ENCODE peak calls at places on chromosomes 6 and 20, in four cellular contexts. G is tibial artery; N is CD4-positive, CD25-positive, alpha-beta regulatory T cell; P is left ventricle myocardium inferior. C is an unnamed sample.
A peak's percentile ranks its signal among the peaks of the same experiment; 100 is the strongest.

GRCh38 chr6:129501401-129502051 is 208.5 kb downstream of the ARHGAP18 start:
- DNase-seq in P (no peak), N (no peak), G (no peak), C (peak; percentile 43)

GRCh38 chr6:1806935-1807334 is 197.2 kb downstream of the FOXC1 start:
- DNase-seq in P (no peak), G (no peak), N (no peak), C (no peak)

GRCh38 chr20:24470782-24471582 is 1.6 kb downstream of the SYNDIG1 start:
- DNase-seq in P (no peak), G (no peak), N (no peak), C (no peak)

GRCh38 chr6:22157233-22157632 is 139.6 kb downstream of the PRL start:
- DNase-seq in N (no peak), G (no peak), P (no peak), C (no peak)

GRCh38 chr20:51802170-51802745 is at the start of gene SALL4:
- DNase-seq in P (no peak), G (no peak), N (no peak), C (no peak)

GRCh38 chr6:166592818-166593217 is 6.3 kb upstream of the RAMACL start:
- DNase-seq in N (no peak), P (no peak), G (no peak), C (no peak)

GRCh38 chr6:12288211-12288618 is 1.9 kb upstream of the EDN1 start:
- DNase-seq in G (no peak), P (no peak), N (no peak), C (no peak)

GRCh38 chr6:97218912-97219311 is 64.1 kb downstream of the MMS22L start:
- DNase-seq in P (no peak), G (no peak), N (no peak), C (no peak)

GRCh38 chr20:12722096-12722495 is 286.7 kb upstream of the SPTLC3 start:
- DNase-seq in G (no peak), P (no peak), N (no peak), C (no peak)

GRCh38 chr20:35093245-35093884 is 758 bp upstream of the TRPC4AP start:
- DNase-seq in P (no peak), G (no peak), N (no peak), C (no peak)

GRCh38 chr6:7693827-7694226 is 32.1 kb upstream of the BMP6 start:
- DNase-seq in G (no peak), N (no peak), P (no peak), C (no peak)

GRCh38 chr6:13764996-13765395 is 49.4 kb downstream of the MCUR1 start:
- DNase-seq in P (no peak), N (no peak), G (no peak), C (no peak)

GRCh38 chr6:105982761-105983600 is 103.2 kb upstream of the PRDM1 start:
- DNase-seq in N (no peak), G (no peak), P (no peak), C (no peak)

GRCh38 chr6:37168809-37169457 is 1.0 kb upstream of the PIM1 start:
- DNase-seq in G (no peak), P (no peak), N (peak; percentile 23), C (peak; percentile 21)

GRCh38 chr20:55143605-55144004 is 668.2 kb downstream of the DOK5 start:
- DNase-seq in P (no peak), G (no peak), N (no peak), C (no peak)

GRCh38 chr20:14526891-14527290 is 189.5 kb upstream of the FLRT3 start:
- DNase-seq in P (no peak), G (no peak), N (no peak), C (no peak)

GRCh38 chr6:42100029-42100901 is 42.2 kb downstream of the C6orf132 start:
- DNase-seq in G (no peak), P (no peak), N (no peak), C (no peak)

GRCh38 chr6:38567436-38567835 is 72.3 kb downstream of the BTBD9 start:
- DNase-seq in N (no peak), G (peak; percentile 73), P (peak; percentile 82), C (peak; percentile 50)

GRCh38 chr20:14332796-14333345 is 4.5 kb downstream of the FLRT3 start:
- DNase-seq in P (no peak), G (no peak), N (no peak), C (no peak)

GRCh38 chr20:59161626-59162170 is 1.9 kb upstream of the ZNF831 start:
- DNase-seq in P (no peak), G (no peak), N (peak; percentile 77), C (no peak)
- H3K4me1 ChIP-seq in P (peaks cover 13% of the 10 kb centered on the region), G (no peaks in the 10 kb centered on the region), N (peaks cover 97% of the 10 kb centered on the region), C (no peaks in the 10 kb centered on the region)

GRCh38 chr6:53956804-53957203 is 154.4 kb upstream of the MLIP start:
- DNase-seq in P (no peak), G (no peak), N (no peak), C (no peak)

GRCh38 chr6:53962631-53963030 is 148.6 kb upstream of the MLIP start:
- DNase-seq in P (no peak), N (no peak), G (no peak), C (no peak)

GRCh38 chr6:53960311-53960710 is 150.9 kb upstream of the MLIP start:
- DNase-seq in G (no peak), P (no peak), N (no peak), C (no peak)

GRCh38 chr6:53959717-53960116 is 151.5 kb upstream of the MLIP start:
- DNase-seq in N (no peak), G (no peak), P (no peak), C (no peak)

DNA sequence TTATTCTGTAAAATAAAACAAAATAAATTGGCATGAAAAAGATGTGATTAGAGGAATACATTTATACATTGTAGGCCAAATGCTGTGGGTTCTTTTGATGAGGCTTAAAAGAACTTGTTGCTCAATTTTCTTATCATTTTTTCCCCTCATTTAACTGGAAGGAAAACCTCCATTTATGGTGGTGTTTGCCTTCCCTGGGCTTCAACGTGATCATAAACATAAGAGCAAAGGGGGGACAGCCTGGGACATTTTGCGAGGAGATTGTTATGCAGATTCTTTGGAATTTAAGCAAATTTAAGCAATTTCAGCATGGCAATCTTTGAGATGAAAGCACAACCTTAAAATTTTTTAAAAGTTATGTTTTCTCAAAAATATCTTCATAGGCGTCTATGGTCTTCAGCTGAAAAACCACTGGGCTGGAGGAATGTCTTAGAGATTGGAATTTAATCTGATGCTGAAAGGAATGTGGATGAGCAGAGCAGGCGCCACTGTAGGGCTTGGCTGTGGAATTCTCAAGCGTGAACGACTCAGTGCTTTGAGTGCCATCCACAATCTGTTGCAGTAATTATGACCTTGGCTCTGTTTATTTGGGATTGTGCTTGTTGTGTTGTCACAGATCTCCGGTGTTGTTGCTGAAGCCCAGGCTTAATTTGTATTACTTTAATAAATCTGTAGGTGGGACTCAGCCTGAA is 149.4 kb upstream of the MLIP start:
- DNase-seq in G (no peak), N (no peak), P (no peak), C (no peak)
- H3K27ac ChIP-seq in G (no peak overlapping the region), N (no peak overlapping the region), P (no peak overlapping the region), C (no peak overlapping the region)

GRCh38 chr6:158708239-158708638 is 58.4 kb downstream of the SYTL3 start:
- DNase-seq in G (peak; percentile 77), P (peak; percentile 66), N (no peak), C (no peak)

GRCh38 chr6:158707120-158707519 is 57.3 kb downstream of the SYTL3 start:
- DNase-seq in N (no peak), G (peak; percentile 65), P (peak; percentile 60), C (no peak)

GRCh38 chr6:158707826-158708225 is 58.0 kb downstream of the SYTL3 start:
- DNase-seq in P (peak; percentile 29), G (peak; percentile 61), N (no peak), C (peak; percentile 24)

GRCh38 chr6:158705386-158706126 is 55.7 kb downstream of the SYTL3 start:
- DNase-seq in N (no peak), G (peak; percentile 54), P (no peak), C (no peak)

DNA sequence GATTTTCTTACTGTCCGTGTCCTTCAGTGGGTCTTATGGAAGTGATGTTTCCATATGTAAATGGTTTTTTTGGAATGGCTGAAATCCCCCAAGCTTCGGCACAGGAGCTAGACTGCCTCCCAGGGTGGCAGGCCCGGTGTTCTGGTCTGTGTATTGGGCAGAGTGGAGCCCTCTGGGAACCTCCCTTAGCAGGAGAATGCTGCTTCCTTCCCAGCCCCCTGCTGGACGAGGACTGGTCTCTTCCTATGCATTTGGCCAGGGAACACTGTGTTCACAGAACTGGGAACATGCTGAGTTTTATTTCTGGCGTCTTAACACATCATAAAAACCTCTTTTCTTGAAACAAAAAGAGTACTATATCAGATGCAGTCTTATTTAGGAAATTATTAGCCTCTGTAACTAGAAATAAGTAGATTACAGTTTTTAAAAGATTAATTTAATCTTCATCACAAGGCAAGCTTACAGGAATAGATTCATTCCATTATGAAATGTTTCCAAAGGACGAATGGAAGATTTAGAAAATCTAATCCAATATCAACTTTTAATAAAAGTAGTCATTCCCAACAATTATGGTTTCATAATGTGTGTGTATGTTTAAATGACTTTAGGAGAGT is 56.6 kb downstream of the SYTL3 start:
- DNase-seq in P (peak; percentile 68), G (peak; percentile 87), N (no peak), C (peak; percentile 39)
- H3K4me3 ChIP-seq in P (no peak overlapping the region), G (no peak overlapping the region), N (no peak overlapping the region), C (no peak overlapping the region)

GRCh38 chr6:111228094-111228493 is 140.8 kb downstream of the SLC16A10 start:
- DNase-seq in N (no peak), G (no peak), P (no peak), C (no peak)

GRCh38 chr6:111231078-111231435 is 143.8 kb downstream of the SLC16A10 start:
- DNase-seq in P (no peak), G (no peak), N (no peak), C (no peak)

DNA sequence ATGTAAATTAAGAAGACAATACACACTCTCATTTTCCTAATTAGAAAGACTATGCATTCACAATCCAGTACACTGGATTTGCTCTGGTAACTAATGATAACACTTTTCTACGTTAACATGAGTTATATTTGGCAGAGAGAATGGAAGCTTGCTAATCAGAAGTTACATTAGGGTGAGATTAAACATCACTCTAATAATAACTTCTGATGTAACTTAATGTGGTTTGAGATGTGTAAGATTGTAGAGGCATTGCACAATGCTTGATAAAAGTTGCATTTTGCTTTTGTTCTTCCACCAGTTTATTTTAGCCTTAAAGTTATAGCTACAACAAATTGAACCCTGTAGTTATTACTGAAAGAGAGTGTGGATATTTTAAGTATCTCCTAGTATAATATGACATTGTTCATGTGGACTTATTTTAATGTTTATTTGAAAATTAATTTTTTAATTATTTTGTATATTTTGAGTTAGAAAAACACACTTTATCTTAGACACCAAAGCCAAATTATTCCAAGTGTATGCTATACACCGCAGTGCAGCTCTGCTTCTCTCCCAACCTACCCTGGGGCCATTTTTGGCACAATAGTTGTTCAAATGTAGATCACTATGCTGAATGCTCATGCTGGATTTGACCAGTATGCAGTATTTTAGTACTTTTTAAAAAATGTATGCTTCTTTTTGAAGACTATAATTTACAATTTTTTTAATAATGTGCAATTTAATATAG is 143.2 kb downstream of the SLC16A10 start:
- DNase-seq in N (no peak), G (no peak), P (no peak), C (no peak)
- H3K4me1 ChIP-seq in N (no peaks in the 10 kb centered on the region), G (no peaks in the 10 kb centered on the region), P (peaks cover 47% of the 10 kb centered on the region), C (no peaks in the 10 kb centered on the region)

GRCh38 chr6:151240861-151241642 is 1.3 kb downstream of the AKAP12 start:
- DNase-seq in N (no peak), P (peak; percentile 38), G (peak; percentile 84), C (peak; percentile 37)

GRCh38 chr6:151242420-151242841 is 2.7 kb downstream of the AKAP12 start:
- DNase-seq in N (no peak), P (no peak), G (no peak), C (no peak)

GRCh38 chr6:151239603-151240035 is at the start of gene AKAP12:
- DNase-seq in G (peak; percentile 86), N (no peak), P (peak; percentile 29), C (peak; percentile 24)

GRCh38 chr6:151241853-151242252 is 2.1 kb downstream of the AKAP12 start:
- DNase-seq in P (no peak), N (no peak), G (no peak), C (no peak)

GRCh38 chr6:151240036-151240685 is 394 bp downstream of the AKAP12 start:
- DNase-seq in G (peak; percentile 94), N (no peak), P (peak; percentile 84), C (peak; percentile 85)
- H3K27ac ChIP-seq in G (peak overlapping the region; percentile 98), N (no peak overlapping the region), P (peak overlapping the region; percentile 87), C (peak overlapping the region; percentile 93)

C was measured in tibial nerve.